ENCODE peak calls at places on chromosomes 1 and 21, in seven cellular contexts. U, H, K, J, M, E and T are unnamed samples.

GRCh38 chr1:1891349-1892078 is 627 bp upstream of the GNB1 start:
- DNase-seq in U (peak; percentile 84), H (peak; percentile 76), K (peak; percentile 43), J (peak; percentile 69), M (peak; percentile 72), E (peak; percentile 81), T (peak; percentile 75)

GRCh38 chr1:230894032-230894431 is 25.7 kb upstream of the C1orf198 start:
- DNase-seq in U (no peak), H (no peak), K (no peak), J (no peak), M (no peak), E (no peak), T (no peak)

GRCh38 chr21:29342394-29342957 is 43.8 kb downstream of the BACH1 start:
- DNase-seq in U (peak; percentile 24), H (no peak), K (peak; percentile 24), J (no peak), M (no peak), E (no peak), T (peak; percentile 96)

GRCh38 chr1:230906226-230906625 is 37.9 kb upstream of the C1orf198 start:
- DNase-seq in U (no peak), H (no peak), K (no peak), J (no peak), M (no peak), E (no peak), T (no peak)

GRCh38 chr1:45246760-45247159 is 40.4 kb upstream of the ZSWIM5 start:
- DNase-seq in U (no peak), H (no peak), K (no peak), J (no peak), M (peak; percentile 53), E (no peak), T (peak; percentile 95)

GRCh38 chr1:37399830-37400790 is 74.3 kb upstream of the ZC3H12A start:
- DNase-seq in U (no peak), H (no peak), K (no peak), J (no peak), M (no peak), E (no peak), T (no peak)

GRCh38 chr1:89147707-89148106 is 21.8 kb upstream of the GBP2 start:
- DNase-seq in U (no peak), H (no peak), K (no peak), J (no peak), M (no peak), E (no peak), T (no peak)

GRCh38 chr1:178651742-178652141 is 73.3 kb upstream of the RALGPS2 start:
- DNase-seq in U (no peak), H (no peak), K (no peak), J (no peak), M (no peak), E (no peak), T (no peak)

GRCh38 chr1:245577396-245578157 is 422.8 kb downstream of the KIF26B start:
- DNase-seq in U (no peak), H (no peak), K (no peak), J (no peak), M (no peak), E (no peak), T (no peak)

GRCh38 chr1:193905288-193906085 is 719.1 kb upstream of the B3GALT2 start:
- DNase-seq in U (no peak), H (no peak), K (no peak), J (no peak), M (no peak), E (no peak), T (peak; percentile 40)

GRCh38 chr1:37177230-37177864 is 143.0 kb upstream of the GRIK3 start:
- DNase-seq in U (peak; percentile 31), H (peak; percentile 71), K (no peak), J (peak; percentile 12), M (peak; percentile 40), E (no peak), T (peak; percentile 44)

GRCh38 chr1:27760411-27760810 is 12.6 kb upstream of the STX12 start:
- DNase-seq in U (no peak), H (no peak), K (no peak), J (no peak), M (no peak), E (no peak), T (no peak)

GRCh38 chr1:8874230-8875201 is 4.0 kb downstream of the ENO1 start:
- DNase-seq in U (no peak), H (no peak), K (no peak), J (no peak), M (no peak), E (no peak), T (no peak)

GRCh38 chr21:42672699-42673458 is 19.5 kb downstream of the PDE9A start:
- DNase-seq in U (no peak), H (no peak), K (no peak), J (peak; percentile 19), M (peak; percentile 34), E (no peak), T (peak; percentile 90)

GRCh38 chr1:31501505-31501904 is 74.8 kb upstream of the TINAGL1 start:
- DNase-seq in U (no peak), H (peak; percentile 46), K (no peak), J (no peak), M (no peak), E (no peak), T (no peak)

GRCh38 chr1:930633-931138 is 7.0 kb downstream of the SAMD11 start:
- DNase-seq in U (no peak), H (no peak), K (no peak), J (no peak), M (no peak), E (no peak), T (no peak)